ENCODE peak calls at places on chromosomes 2 and 18, in seven cellular contexts. Y is HCT116, G is ovary, X is brain microvascular endothelial cell, T is testis, P is suprapubic skin, Z is WERI-Rb-1. E is an unnamed sample.

GRCh38 chr2:25251461-25252273 is 83.3 kb upstream of the POMC start:
- DNase-seq in Y (no peak), T (peak), G (peak), Z (peak), X (peak), P (no peak), E (peak)

GRCh38 chr2:150866431-150866830 is 379.0 kb upstream of the RND3 start:
- DNase-seq in T (no peak), X (peak), P (no peak), Y (no peak), Z (no peak), G (no peak), E (no peak)

GRCh38 chr2:39128919-39129391 is 8.1 kb upstream of the SOS1 start:
- DNase-seq in P (no peak), Y (no peak), Z (no peak), T (no peak), X (no peak), G (no peak), E (no peak)

GRCh38 chr2:135586148-135586547 is 54.9 kb downstream of the R3HDM1 start:
- DNase-seq in G (no peak), T (no peak), P (no peak), Y (no peak), X (no peak), Z (no peak), E (no peak)

GRCh38 chr2:102101844-102102635 is 40.5 kb upstream of the IL1R1 start:
- DNase-seq in G (no peak), X (no peak), Z (no peak), T (no peak), P (no peak), Y (no peak), E (no peak)

GRCh38 chr18:49722472-49722871 is 90.9 kb downstream of the ACAA2 start:
- DNase-seq in T (no peak), Y (no peak), Z (no peak), P (no peak), G (no peak), X (no peak), E (no peak)

GRCh38 chr2:204982303-204982702 is 437.0 kb downstream of the PARD3B start:
- DNase-seq in X (no peak), Y (no peak), Z (peak), P (no peak), G (no peak), T (no peak), E (no peak)

GRCh38 chr2:240147911-240148587 is 7.6 kb upstream of the OTOS start:
- DNase-seq in Y (no peak), P (no peak), X (no peak), Z (no peak), G (no peak), T (no peak), E (no peak)

GRCh38 chr18:13624563-13625237 is 101.7 kb downstream of the FAM210A start:
- DNase-seq in Y (no peak), X (no peak), P (peak), T (no peak), G (no peak), Z (no peak), E (no peak)

GRCh38 chr2:219163156-219163555 is 2.5 kb upstream of the NHEJ1 start:
- DNase-seq in P (no peak), Z (no peak), G (no peak), Y (no peak), T (no peak), X (no peak), E (no peak)
- H3K4me3 ChIP-seq in P (no peak), Z (no peak), G (no peak), Y (no peak), T (no peak), X (no peak), E (no peak)

GRCh38 chr18:44846450-44846849 is 165.8 kb downstream of the SETBP1 start:
- DNase-seq in X (no peak), Z (no peak), P (no peak), G (no peak), T (no peak), Y (no peak), E (no peak)
- H3K27ac ChIP-seq in X (no peak), Z (no peak), P (no peak), G (no peak), T (no peak), Y (no peak), E (no peak)

GRCh38 chr2:75195076-75195691 is 4.1 kb downstream of the TACR1 start:
- DNase-seq in T (no peak), P (no peak), G (no peak), Z (no peak), X (no peak), Y (no peak), E (no peak)

GRCh38 chr2:75202359-75202758 is 3.0 kb upstream of the TACR1 start:
- DNase-seq in Z (no peak), G (no peak), P (no peak), X (no peak), T (no peak), Y (no peak), E (no peak)

GRCh38 chr2:75194184-75194868 is 5.0 kb downstream of the TACR1 start:
- DNase-seq in Y (no peak), G (no peak), X (no peak), P (no peak), Z (no peak), T (no peak), E (no peak)

GRCh38 chr2:75200140-75200985 is 1.0 kb upstream of the TACR1 start:
- DNase-seq in T (peak), Z (peak), P (no peak), Y (no peak), G (peak), X (no peak), E (peak)

GRCh38 chr2:75199428-75200011 is at the start of gene TACR1:
- DNase-seq in X (peak), G (peak), Z (peak), T (peak), Y (no peak), P (no peak), E (peak)
- H3K4me3 ChIP-seq in X (peak), G (peak), Z (no peak), T (peak), Y (no peak), P (peak), E (peak)

DNA sequence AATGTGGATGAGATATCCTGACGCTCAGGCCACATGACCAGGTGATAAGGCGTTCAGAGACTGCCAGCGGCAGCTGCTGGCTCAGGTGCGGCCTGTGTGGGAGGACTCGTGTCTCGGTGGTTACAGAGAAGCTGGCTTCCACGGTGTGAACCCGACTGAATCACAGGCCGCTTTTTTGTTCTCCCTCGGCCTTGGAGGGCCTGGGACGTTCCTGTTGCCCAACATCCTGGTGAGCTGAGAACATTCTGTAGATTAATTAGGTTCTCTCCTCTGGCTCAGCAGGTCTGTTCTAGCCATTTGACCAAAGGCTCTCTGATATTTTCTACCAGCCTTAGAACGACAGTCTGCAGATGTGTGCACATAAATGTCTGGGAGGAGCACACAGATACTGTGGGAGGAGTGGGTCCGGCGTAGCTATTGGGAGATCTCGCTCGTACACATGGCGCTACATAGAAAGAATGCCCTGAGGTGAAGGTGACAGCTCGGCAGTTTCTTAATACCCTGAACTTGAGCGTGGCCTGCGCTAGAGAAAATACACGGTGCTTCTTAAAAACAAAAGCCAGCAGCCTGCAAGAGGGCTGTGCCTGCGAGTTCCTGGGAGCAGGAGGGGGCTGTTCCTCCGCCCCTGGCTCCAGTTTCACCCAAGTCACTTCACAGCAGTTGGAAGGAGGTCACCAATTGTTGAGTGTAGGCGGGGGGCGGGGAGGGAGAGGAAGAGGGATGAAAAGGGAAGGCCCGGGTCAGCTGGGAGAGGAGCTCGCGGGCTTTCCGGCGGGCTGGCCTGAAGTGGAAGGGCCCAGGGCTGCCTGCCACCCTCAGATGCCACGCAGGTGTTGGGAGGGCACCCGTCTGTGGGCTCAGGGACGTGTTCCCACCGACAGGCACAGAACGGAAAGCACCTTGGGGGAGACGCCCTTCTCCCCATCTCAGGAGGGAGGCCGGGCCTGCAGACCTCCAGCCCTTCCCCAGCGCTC is 124.6 kb upstream of the ZNF516 start:
- DNase-seq in Z (peak), X (peak), G (peak), Y (no peak), P (peak), T (peak), E (peak)
- H3K27ac ChIP-seq in Z (peak), X (no peak), G (peak), Y (no peak), P (peak), T (peak), E (peak)

GRCh38 chr18:10518595-10519273 is 7.1 kb upstream of the NAPG start:
- DNase-seq in P (no peak), X (peak), Z (peak), Y (no peak), G (peak), T (peak), E (peak)
- H3K4me3 ChIP-seq in P (no peak), X (no peak), Z (no peak), Y (no peak), G (no peak), T (no peak), E (no peak)